ENCODE peak calls at places on chromosomes 16 and 17, in six cellular contexts. T, Z, L, I, H and M are unnamed samples.

GRCh38 chr17:80477647-80478478 is 1.5 kb upstream of the NPTX1 start:
- DNase-seq in Z (peak), I (no peak), H (no peak), T (no peak), L (no peak), M (peak)

GRCh38 chr16:29315916-29316517 is 90.5 kb downstream of the NPIPB11 start:
- DNase-seq in H (no peak), I (no peak), T (no peak), Z (no peak), L (no peak), M (no peak)

GRCh38 chr17:48596000-48596734 is 2.6 kb upstream of the HOXB5 start:
- DNase-seq in I (no peak), Z (no peak), L (no peak), H (no peak), T (no peak), M (peak)

GRCh38 chr17:28139822-28140221 is 97.3 kb downstream of the NLK start:
- DNase-seq in Z (no peak), H (no peak), T (no peak), L (no peak), I (no peak), M (no peak)

GRCh38 chr16:28494141-28494851 is at the start of gene APOBR:
- DNase-seq in T (peak), H (peak), L (peak), Z (no peak), I (no peak), M (no peak)

GRCh38 chr17:67500261-67500660 is 123.2 kb downstream of the PITPNC1 start:
- DNase-seq in H (no peak), I (no peak), L (no peak), T (no peak), Z (peak), M (peak)

GRCh38 chr16:78310990-78311561 is 211.6 kb downstream of the WWOX start:
- DNase-seq in H (no peak), L (no peak), Z (no peak), T (no peak), I (no peak), M (peak)

GRCh38 chr17:4881761-4882555 is 17.4 kb upstream of the C17orf107 start:
- DNase-seq in Z (peak), L (no peak), I (no peak), H (no peak), T (peak), M (peak)

GRCh38 chr17:78559749-78560368 is 17.3 kb downstream of the DNAH17 start:
- DNase-seq in L (no peak), T (no peak), I (no peak), H (no peak), Z (no peak), M (no peak)

GRCh38 chr17:65515959-65516948 is 45.2 kb downstream of the AXIN2 start:
- DNase-seq in T (no peak), I (no peak), L (no peak), H (no peak), Z (peak), M (peak)

GRCh38 chr17:75442168-75443103 is 14.0 kb upstream of the TMEM94 start:
- DNase-seq in L (no peak), T (no peak), I (no peak), H (no peak), Z (peak), M (no peak)

GRCh38 chr16:27746076-27746855 is 196.3 kb downstream of the KATNIP start:
- DNase-seq in H (no peak), L (no peak), Z (no peak), T (no peak), I (no peak), M (no peak)